ENCODE peak calls at places on chromosomes 5 and 9, in seven cellular contexts. W, U, B, Z, I, C and N are unnamed samples.

GRCh38 chr9:78562021-78562420 is 265.1 kb downstream of the PSAT1 start:
- DNase-seq in U (peak), C (no peak), W (no peak), Z (peak), B (no peak), I (no peak), N (no peak)

GRCh38 chr9:127968717-127969383 is 11.9 kb downstream of the EEIG1 start:
- DNase-seq in U (peak), C (no peak), I (no peak), W (no peak), Z (peak), B (peak), N (peak)

GRCh38 chr9:132160802-132161742 is 786 bp upstream of the NTNG2 start:
- DNase-seq in W (no peak), I (peak), B (peak), U (peak), Z (peak), C (no peak), N (peak)

GRCh38 chr9:135617991-135618411 is 21.3 kb downstream of the GLT6D1 start:
- DNase-seq in I (no peak), Z (no peak), U (no peak), C (no peak), W (no peak), B (no peak), N (no peak)

GRCh38 chr5:149666212-149666852 is 63.8 kb upstream of the PPARGC1B start:
- DNase-seq in C (no peak), U (peak), I (no peak), B (no peak), W (no peak), Z (peak), N (no peak)

GRCh38 chr9:115680226-115680625 is 473.4 kb upstream of the PAPPA start:
- DNase-seq in Z (peak), B (no peak), W (no peak), C (no peak), I (no peak), U (no peak), N (no peak)

GRCh38 chr5:74665246-74665645 is 19.8 kb upstream of the HEXB start:
- DNase-seq in Z (no peak), C (no peak), B (no peak), U (no peak), I (no peak), W (no peak), N (no peak)

GRCh38 chr9:107024193-107024592 is 161.2 kb downstream of the ZNF462 start:
- DNase-seq in B (no peak), I (no peak), W (no peak), Z (no peak), U (no peak), C (no peak), N (no peak)

GRCh38 chr5:149355688-149356087 is 2.2 kb upstream of the PCYOX1L start:
- DNase-seq in U (no peak), C (no peak), Z (no peak), W (no peak), B (no peak), I (no peak), N (no peak)

GRCh38 chr9:37936965-37937364 is 33.0 kb upstream of the SLC25A51 start:
- DNase-seq in C (no peak), I (no peak), B (peak), W (no peak), Z (peak), U (peak), N (peak)

GRCh38 chr5:141669519-141669918 is 12.5 kb downstream of the ARAP3 start:
- DNase-seq in Z (no peak), I (no peak), U (no peak), C (no peak), B (peak), W (peak), N (no peak)

GRCh38 chr5:157459715-157460599 is at the start of gene NIPAL4:
- DNase-seq in W (peak), U (peak), C (no peak), I (no peak), B (peak), Z (no peak), N (no peak)

GRCh38 chr5:13945271-13945670 is 783 bp upstream of the DNAH5 start:
- DNase-seq in B (no peak), I (no peak), U (no peak), W (no peak), Z (no peak), C (no peak), N (no peak)

GRCh38 chr5:124741711-124742496 is 4.5 kb downstream of the ZNF608 start:
- DNase-seq in C (no peak), B (peak), I (peak), U (peak), W (no peak), Z (peak), N (no peak)

GRCh38 chr9:135047026-135047350 is 40.5 kb upstream of the OLFM1 start:
- DNase-seq in U (no peak), I (no peak), C (no peak), B (no peak), Z (no peak), W (peak), N (no peak)

GRCh38 chr9:122016309-122016708 is 76.8 kb downstream of the TTLL11 start:
- DNase-seq in C (no peak), Z (no peak), B (no peak), I (no peak), W (no peak), U (no peak), N (no peak)

GRCh38 chr9:108933231-108933630 is 693 bp downstream of the ELP1 start:
- DNase-seq in B (no peak), W (no peak), I (no peak), C (no peak), U (peak), Z (peak), N (no peak)

GRCh38 chr9:89059925-89060506 is 68.7 kb downstream of the S1PR3 start:
- DNase-seq in Z (no peak), W (no peak), U (no peak), C (no peak), B (no peak), I (no peak), N (no peak)

GRCh38 chr5:66828046-66828550 is 231.9 kb downstream of the MAST4 start:
- DNase-seq in Z (no peak), B (peak), U (no peak), C (no peak), W (peak), I (peak), N (no peak)

GRCh38 chr5:77428033-77428432 is 64.1 kb downstream of the WDR41 start:
- DNase-seq in W (no peak), Z (no peak), C (no peak), B (no peak), U (no peak), I (no peak), N (no peak)

GRCh38 chr5:179417696-179418095 is 72.4 kb upstream of the ADAMTS2 start:
- DNase-seq in C (no peak), B (no peak), I (no peak), W (no peak), Z (no peak), U (no peak), N (no peak)

GRCh38 chr5:24167791-24168190 is 477.0 kb downstream of the CDH10 start:
- DNase-seq in I (no peak), W (no peak), U (peak), C (no peak), B (no peak), Z (no peak), N (no peak)

GRCh38 chr5:151523335-151523734 is 67.8 kb downstream of the FAT2 start:
- DNase-seq in C (peak), U (peak), W (peak), B (peak), Z (peak), I (peak), N (peak)

GRCh38 chr5:160507181-160507811 is 85.6 kb downstream of the PTTG1 start:
- DNase-seq in I (no peak), Z (peak), B (no peak), C (no peak), W (no peak), U (no peak), N (peak)

GRCh38 chr9:108213516-108213915 is 642.3 kb downstream of the ACTL7B start:
- DNase-seq in B (no peak), Z (no peak), I (no peak), U (no peak), W (no peak), C (no peak), N (no peak)

GRCh38 chr5:180669661-180670060 is 20.3 kb upstream of the FLT4 start:
- DNase-seq in B (no peak), Z (no peak), U (no peak), C (no peak), W (no peak), I (no peak), N (no peak)

GRCh38 chr5:33195431-33196128 is 245.2 kb upstream of the TARS1 start:
- DNase-seq in Z (peak), U (no peak), C (no peak), I (no peak), B (no peak), W (no peak), N (peak)

GRCh38 chr5:139820130-139820529 is 24.5 kb downstream of the PSD2 start:
- DNase-seq in B (peak), W (no peak), U (no peak), Z (no peak), I (no peak), C (no peak), N (no peak)

GRCh38 chr5:127029513-127030258 is 672 bp downstream of the MARCHF3 start:
- DNase-seq in C (no peak), U (peak), Z (peak), I (peak), B (peak), W (peak), N (peak)

GRCh38 chr9:106479679-106480078 is 383.3 kb upstream of the ZNF462 start:
- DNase-seq in C (no peak), I (no peak), Z (no peak), U (no peak), B (no peak), W (no peak), N (no peak)

GRCh38 chr5:87944553-87945320 is 323.9 kb downstream of the TMEM161B start:
- DNase-seq in B (peak), C (peak), I (peak), Z (no peak), W (peak), U (no peak), N (no peak)

GRCh38 chr5:113212244-113212920 is 222.4 kb downstream of the TSSK1B start:
- DNase-seq in C (no peak), I (no peak), B (no peak), W (no peak), Z (peak), U (peak), N (peak)

GRCh38 chr9:103867886-103868285 is 226.2 kb upstream of the SMC2 start:
- DNase-seq in I (no peak), C (no peak), W (no peak), Z (no peak), B (no peak), U (no peak), N (no peak)
- H4K8ac ChIP-seq in I (no peak), C (no peak), W (no peak), Z (no peak), B (no peak), U (no peak), N (no peak)

GRCh38 chr9:1087120-1087881 is 37.1 kb downstream of the DMRT2 start:
- DNase-seq in I (no peak), W (no peak), B (no peak), U (no peak), C (no peak), Z (no peak), N (no peak)
- H4K8ac ChIP-seq in I (no peak), W (no peak), B (no peak), U (no peak), C (no peak), Z (no peak), N (no peak)

DNA sequence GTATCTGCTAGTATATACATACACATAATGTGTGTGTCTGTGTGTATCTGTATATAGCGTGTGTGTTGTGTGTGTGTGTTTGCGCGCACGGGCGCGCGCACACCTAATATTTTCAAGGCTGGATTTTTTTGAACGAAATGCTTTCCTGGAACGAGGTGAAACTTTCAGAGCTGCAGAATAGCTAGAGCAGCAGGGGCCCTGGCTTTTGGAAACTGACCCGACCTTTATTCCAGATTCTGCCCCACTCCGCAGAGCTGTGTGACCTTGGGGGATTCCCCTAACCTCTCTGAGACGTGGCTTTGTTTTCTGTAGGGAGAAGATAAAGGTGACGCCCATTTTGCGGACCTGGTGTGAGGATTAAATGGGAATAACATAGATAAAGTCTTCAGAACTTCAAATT is 767 bp downstream of the FXN start:
- DNase-seq in C (no peak), I (no peak), B (no peak), Z (peak), U (peak), W (no peak), N (no peak)
- H4K8ac ChIP-seq in C (peak), I (no peak), B (no peak), Z (peak), U (no peak), W (no peak), N (peak)

GRCh38 chr9:20262611-20263010 is 359.7 kb downstream of the MLLT3 start:
- DNase-seq in I (no peak), Z (no peak), W (no peak), B (no peak), U (no peak), C (no peak), N (no peak)
- H4K8ac ChIP-seq in I (no peak), Z (no peak), W (no peak), B (no peak), U (no peak), C (no peak), N (no peak)

GRCh38 chr9:3516667-3517330 is 9.0 kb downstream of the RFX3 start:
- DNase-seq in W (no peak), C (no peak), B (no peak), U (no peak), I (no peak), Z (no peak), N (no peak)
- H4K8ac ChIP-seq in W (no peak), C (no peak), B (no peak), U (no peak), I (no peak), Z (no peak), N (no peak)

GRCh38 chr5:59401637-59402036 is 491.9 kb downstream of the PDE4D start:
- DNase-seq in C (no peak), B (no peak), I (no peak), Z (no peak), W (no peak), U (no peak), N (no peak)
- H4K8ac ChIP-seq in C (no peak), B (no peak), I (no peak), Z (no peak), W (no peak), U (no peak), N (no peak)

GRCh38 chr5:42819745-42820144 is 8.1 kb upstream of the SELENOP start:
- DNase-seq in I (no peak), B (no peak), C (no peak), U (no peak), W (no peak), Z (no peak), N (no peak)
- H4K8ac ChIP-seq in I (no peak), B (no peak), C (no peak), U (no peak), W (no peak), Z (no peak), N (no peak)

GRCh38 chr9:129511320-129511900 is 109.5 kb downstream of the C9orf50 start:
- DNase-seq in I (no peak), W (no peak), B (no peak), U (no peak), Z (no peak), C (no peak), N (no peak)

GRCh38 chr9:129507805-129508204 is 113.1 kb downstream of the C9orf50 start:
- DNase-seq in B (no peak), U (no peak), I (no peak), Z (no peak), C (no peak), W (no peak), N (no peak)

GRCh38 chr9:129506041-129506440 is 114.9 kb downstream of the C9orf50 start:
- DNase-seq in C (no peak), U (no peak), I (no peak), Z (no peak), B (no peak), W (no peak), N (no peak)

GRCh38 chr9:129506892-129507291 is 114.0 kb downstream of the C9orf50 start:
- DNase-seq in W (no peak), B (no peak), C (no peak), U (peak), I (no peak), Z (peak), N (no peak)

DNA sequence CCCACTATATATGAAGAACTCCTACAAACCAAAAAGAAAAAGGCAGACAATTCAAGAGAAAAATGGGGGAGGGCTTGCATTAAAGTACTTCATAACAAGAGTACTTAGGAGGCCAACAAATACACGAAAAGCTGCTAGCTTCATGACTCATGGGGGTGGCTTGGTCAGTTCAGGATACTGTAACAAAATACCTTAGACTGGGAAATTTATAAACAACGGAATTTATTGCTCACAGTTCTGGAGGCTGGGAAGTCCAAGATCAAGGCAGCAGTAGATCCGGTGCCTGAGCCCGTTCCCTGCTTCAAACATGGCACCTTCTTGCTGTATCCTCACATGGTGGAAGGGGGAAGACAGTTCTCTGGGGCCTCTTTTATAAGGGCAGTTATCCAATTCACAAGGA is 111.4 kb downstream of the C9orf50 start:
- DNase-seq in B (no peak), I (no peak), C (no peak), W (no peak), Z (peak), U (peak), N (no peak)
- H4K8ac ChIP-seq in B (no peak), I (no peak), C (no peak), W (no peak), Z (peak), U (no peak), N (no peak)

GRCh38 chr5:176723440-176723839 is 76.2 kb downstream of the TSPAN17 start:
- DNase-seq in B (peak), C (no peak), W (no peak), I (no peak), Z (no peak), U (no peak), N (no peak)
- H4K8ac ChIP-seq in B (no peak), C (no peak), W (no peak), I (no peak), Z (no peak), U (no peak), N (no peak)

GRCh38 chr5:90866333-90866732 is 307.7 kb downstream of the ADGRV1 start:
- DNase-seq in I (no peak), U (peak), C (no peak), W (no peak), B (peak), Z (peak), N (no peak)

GRCh38 chr5:90871356-90871755 is 312.8 kb downstream of the ADGRV1 start:
- DNase-seq in U (peak), Z (no peak), I (no peak), B (no peak), W (no peak), C (no peak), N (peak)

GRCh38 chr5:90868799-90869198 is 310.2 kb downstream of the ADGRV1 start:
- DNase-seq in B (no peak), W (no peak), U (no peak), C (no peak), I (no peak), Z (no peak), N (no peak)

GRCh38 chr5:90865194-90865593 is 306.6 kb downstream of the ADGRV1 start:
- DNase-seq in C (no peak), B (no peak), U (no peak), W (no peak), Z (no peak), I (no peak), N (no peak)

DNA sequence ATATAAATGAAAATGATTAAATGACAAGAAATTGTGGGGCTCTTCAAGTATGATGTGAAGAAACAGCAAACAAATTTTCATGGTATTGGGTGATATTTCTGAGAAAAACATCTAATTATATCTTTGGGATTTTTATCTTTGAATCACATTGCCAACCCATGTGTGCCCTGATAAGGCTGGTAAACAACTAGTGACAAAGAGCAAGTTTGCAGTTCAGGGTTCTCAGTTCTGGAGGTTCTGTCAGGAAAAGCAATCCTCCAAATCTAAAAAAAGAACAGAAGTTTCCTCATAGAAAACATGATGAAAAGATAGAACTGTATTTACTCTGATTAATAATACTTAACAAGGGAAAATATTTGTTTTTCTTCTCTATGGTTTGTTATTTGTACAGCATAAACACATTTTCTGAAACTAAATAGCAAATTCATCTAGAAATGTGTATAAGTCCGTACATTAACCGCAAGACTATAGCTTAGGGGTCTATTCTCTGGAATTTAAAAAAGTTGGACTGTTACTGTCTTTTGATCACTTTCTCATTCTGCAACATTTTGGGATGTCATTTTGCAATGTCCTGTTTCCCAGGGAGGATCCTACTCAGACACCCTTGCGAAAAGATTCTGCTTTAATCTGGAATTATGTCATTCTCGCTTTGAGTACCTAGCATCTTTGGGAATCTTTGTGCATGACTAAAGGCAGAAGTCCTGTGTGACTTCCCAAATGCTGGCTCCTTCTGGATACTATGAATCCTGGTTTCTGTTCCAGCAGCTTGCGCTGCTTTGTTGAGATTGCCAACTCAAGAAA is 308.5 kb downstream of the ADGRV1 start:
- DNase-seq in I (no peak), C (no peak), Z (peak), W (no peak), U (peak), B (peak), N (peak)
- H4K8ac ChIP-seq in I (no peak), C (no peak), Z (no peak), W (no peak), U (no peak), B (peak), N (no peak)